ENCODE peak calls at places on chromosomes 1 and 21, in eight cellular contexts. One of them, this sample, is unnamed.

GRCh38 chr1:10557714-10558113 is 83.0 kb downstream of the PEX14 start:
- DNase-seq in A549: no peak
- DNase-seq in ovary: no peak
- DNase-seq in stomach: no peak
- DNase-seq in upper lobe of left lung: no peak
- DNase-seq in esophagus muscularis mucosa: no peak
- DNase-seq in K562: no peak
- DNase-seq in transverse colon: no peak
- DNase-seq in this sample: no peak

GRCh38 chr1:212302745-212303383 is 17.7 kb downstream of the PPP2R5A start:
- DNase-seq in esophagus muscularis mucosa: no peak
- DNase-seq in stomach: no peak
- DNase-seq in transverse colon: no peak
- DNase-seq in A549: no peak
- DNase-seq in upper lobe of left lung: no peak
- DNase-seq in K562: no peak
- DNase-seq in ovary: no peak
- DNase-seq in this sample: no peak

GRCh38 chr1:229664133-229664689 is 38.2 kb downstream of the URB2 start:
- DNase-seq in ovary: no peak
- DNase-seq in transverse colon: peak
- DNase-seq in stomach: peak
- DNase-seq in K562: no peak
- DNase-seq in A549: no peak
- DNase-seq in esophagus muscularis mucosa: no peak
- DNase-seq in upper lobe of left lung: peak
- DNase-seq in this sample: no peak

GRCh38 chr1:230320804-230321203 is 105.3 kb downstream of the PGBD5 start:
- DNase-seq in stomach: no peak
- DNase-seq in ovary: no peak
- DNase-seq in A549: no peak
- DNase-seq in K562: no peak
- DNase-seq in transverse colon: no peak
- DNase-seq in esophagus muscularis mucosa: no peak
- DNase-seq in upper lobe of left lung: no peak
- DNase-seq in this sample: no peak

GRCh38 chr1:7659514-7659913 is 111.6 kb upstream of the VAMP3 start:
- DNase-seq in transverse colon: no peak
- DNase-seq in K562: no peak
- DNase-seq in upper lobe of left lung: no peak
- DNase-seq in esophagus muscularis mucosa: no peak
- DNase-seq in A549: no peak
- DNase-seq in ovary: no peak
- DNase-seq in stomach: no peak
- DNase-seq in this sample: no peak

GRCh38 chr1:192747942-192748341 is 60.9 kb upstream of the RGS2 start:
- DNase-seq in esophagus muscularis mucosa: no peak
- DNase-seq in K562: no peak
- DNase-seq in upper lobe of left lung: no peak
- DNase-seq in transverse colon: no peak
- DNase-seq in A549: peak
- DNase-seq in ovary: no peak
- DNase-seq in stomach: no peak
- DNase-seq in this sample: no peak

GRCh38 chr1:97640677-97641076 is 280.2 kb downstream of the DPYD start:
- DNase-seq in esophagus muscularis mucosa: no peak
- DNase-seq in K562: no peak
- DNase-seq in stomach: no peak
- DNase-seq in transverse colon: no peak
- DNase-seq in ovary: no peak
- DNase-seq in upper lobe of left lung: no peak
- DNase-seq in A549: no peak
- DNase-seq in this sample: no peak

GRCh38 chr1:104760017-104760416 is 1010.3 kb downstream of the AMY1C start:
- DNase-seq in stomach: no peak
- DNase-seq in esophagus muscularis mucosa: no peak
- DNase-seq in transverse colon: no peak
- DNase-seq in K562: no peak
- DNase-seq in A549: no peak
- DNase-seq in ovary: no peak
- DNase-seq in upper lobe of left lung: no peak
- DNase-seq in this sample: no peak

GRCh38 chr1:64107041-64107440 is 96.4 kb upstream of the UBE2U start:
- DNase-seq in upper lobe of left lung: no peak
- DNase-seq in A549: no peak
- DNase-seq in transverse colon: no peak
- DNase-seq in K562: no peak
- DNase-seq in esophagus muscularis mucosa: no peak
- DNase-seq in ovary: no peak
- DNase-seq in stomach: no peak
- DNase-seq in this sample: no peak

GRCh38 chr21:39317134-39318090 is 4.0 kb upstream of the BRWD1 start:
- DNase-seq in A549: no peak
- DNase-seq in ovary: no peak
- DNase-seq in esophagus muscularis mucosa: no peak
- DNase-seq in K562: peak
- DNase-seq in transverse colon: no peak
- DNase-seq in upper lobe of left lung: peak
- DNase-seq in stomach: no peak
- DNase-seq in this sample: no peak

GRCh38 chr1:238752332-238752731 is 634.0 kb upstream of the CHRM3 start:
- DNase-seq in K562: no peak
- DNase-seq in A549: no peak
- DNase-seq in ovary: no peak
- DNase-seq in upper lobe of left lung: no peak
- DNase-seq in esophagus muscularis mucosa: no peak
- DNase-seq in transverse colon: no peak
- DNase-seq in stomach: no peak
- DNase-seq in this sample: no peak

GRCh38 chr1:99843760-99844159 is 6.4 kb upstream of the AGL start:
- DNase-seq in ovary: no peak
- DNase-seq in K562: no peak
- DNase-seq in A549: no peak
- DNase-seq in esophagus muscularis mucosa: no peak
- DNase-seq in stomach: no peak
- DNase-seq in transverse colon: no peak
- DNase-seq in upper lobe of left lung: no peak
- DNase-seq in this sample: no peak

GRCh38 chr1:30789388-30790255 is 32.0 kb upstream of the LAPTM5 start:
- DNase-seq in K562: no peak
- DNase-seq in upper lobe of left lung: no peak
- DNase-seq in transverse colon: no peak
- DNase-seq in stomach: no peak
- DNase-seq in A549: no peak
- DNase-seq in ovary: no peak
- DNase-seq in esophagus muscularis mucosa: no peak
- DNase-seq in this sample: no peak

GRCh38 chr1:187203257-187203656 is 374.5 kb downstream of the PLA2G4A start:
- DNase-seq in esophagus muscularis mucosa: no peak
- DNase-seq in ovary: no peak
- DNase-seq in K562: no peak
- DNase-seq in upper lobe of left lung: no peak
- DNase-seq in transverse colon: no peak
- DNase-seq in A549: peak
- DNase-seq in stomach: no peak
- DNase-seq in this sample: no peak

GRCh38 chr1:14681182-14681581 is 82.7 kb downstream of the KAZN start:
- DNase-seq in stomach: no peak
- DNase-seq in esophagus muscularis mucosa: no peak
- DNase-seq in upper lobe of left lung: no peak
- DNase-seq in K562: no peak
- DNase-seq in transverse colon: no peak
- DNase-seq in ovary: no peak
- DNase-seq in A549: no peak
- DNase-seq in this sample: no peak

GRCh38 chr1:244209955-244210354 is 158.9 kb downstream of the ZBTB18 start:
- DNase-seq in ovary: no peak
- DNase-seq in upper lobe of left lung: no peak
- DNase-seq in stomach: no peak
- DNase-seq in K562: no peak
- DNase-seq in A549: no peak
- DNase-seq in transverse colon: no peak
- DNase-seq in esophagus muscularis mucosa: no peak
- DNase-seq in this sample: no peak

GRCh38 chr1:234320549-234320948 is 52.7 kb upstream of the COA6 start:
- DNase-seq in A549: no peak
- DNase-seq in stomach: no peak
- DNase-seq in transverse colon: no peak
- DNase-seq in ovary: no peak
- DNase-seq in K562: no peak
- DNase-seq in upper lobe of left lung: no peak
- DNase-seq in esophagus muscularis mucosa: no peak
- DNase-seq in this sample: no peak

GRCh38 chr21:34536820-34537219 is 24.8 kb upstream of the KCNE1 start:
- DNase-seq in upper lobe of left lung: no peak
- DNase-seq in ovary: no peak
- DNase-seq in A549: no peak
- DNase-seq in transverse colon: no peak
- DNase-seq in esophagus muscularis mucosa: no peak
- DNase-seq in stomach: no peak
- DNase-seq in K562: no peak
- DNase-seq in this sample: no peak
- TF ChIP-seq CTCF in upper lobe of left lung: no peak
- TF ChIP-seq CTCF in ovary: no peak
- TF ChIP-seq CTCF in A549: no peak
- TF ChIP-seq CTCF in transverse colon: no peak
- TF ChIP-seq CTCF in esophagus muscularis mucosa: no peak
- TF ChIP-seq CTCF in stomach: no peak
- TF ChIP-seq CTCF in K562: no peak
- TF ChIP-seq CTCF in this sample: no peak

GRCh38 chr1:201561195-201561564 is 22.3 kb downstream of the NAV1 start:
- DNase-seq in K562: no peak
- DNase-seq in esophagus muscularis mucosa: no peak
- DNase-seq in A549: no peak
- DNase-seq in stomach: no peak
- DNase-seq in transverse colon: no peak
- DNase-seq in ovary: no peak
- DNase-seq in upper lobe of left lung: no peak
- DNase-seq in this sample: no peak

GRCh38 chr1:201560328-201561194 is 21.6 kb downstream of the NAV1 start:
- DNase-seq in esophagus muscularis mucosa: no peak
- DNase-seq in K562: no peak
- DNase-seq in ovary: no peak
- DNase-seq in upper lobe of left lung: no peak
- DNase-seq in transverse colon: no peak
- DNase-seq in stomach: no peak
- DNase-seq in A549: no peak
- DNase-seq in this sample: no peak

GRCh38 chr1:201557572-201557958 is 18.6 kb downstream of the NAV1 start:
- DNase-seq in upper lobe of left lung: no peak
- DNase-seq in transverse colon: no peak
- DNase-seq in K562: no peak
- DNase-seq in esophagus muscularis mucosa: no peak
- DNase-seq in ovary: no peak
- DNase-seq in A549: no peak
- DNase-seq in stomach: no peak
- DNase-seq in this sample: no peak

GRCh38 chr1:201561604-201562003 is 22.7 kb downstream of the NAV1 start:
- DNase-seq in transverse colon: no peak
- DNase-seq in A549: no peak
- DNase-seq in ovary: no peak
- DNase-seq in K562: no peak
- DNase-seq in esophagus muscularis mucosa: no peak
- DNase-seq in upper lobe of left lung: no peak
- DNase-seq in stomach: no peak
- DNase-seq in this sample: no peak

GRCh38 chr1:201559679-201560162 is 20.8 kb downstream of the NAV1 start:
- DNase-seq in upper lobe of left lung: peak
- DNase-seq in ovary: peak
- DNase-seq in K562: peak
- DNase-seq in esophagus muscularis mucosa: no peak
- DNase-seq in transverse colon: peak
- DNase-seq in stomach: peak
- DNase-seq in A549: peak
- DNase-seq in this sample: peak
- TF ChIP-seq EP300 in upper lobe of left lung: no peak
- TF ChIP-seq EP300 in ovary: no peak
- TF ChIP-seq EP300 in K562: peak
- TF ChIP-seq EP300 in esophagus muscularis mucosa: no peak
- TF ChIP-seq EP300 in transverse colon: no peak
- TF ChIP-seq EP300 in stomach: no peak
- TF ChIP-seq EP300 in A549: no peak
- TF ChIP-seq EP300 in this sample: peak

GRCh38 chr1:45843474-45843905 is 40.1 kb downstream of the MAST2 start:
- DNase-seq in transverse colon: no peak
- DNase-seq in K562: no peak
- DNase-seq in ovary: no peak
- DNase-seq in esophagus muscularis mucosa: no peak
- DNase-seq in A549: peak
- DNase-seq in stomach: no peak
- DNase-seq in upper lobe of left lung: no peak
- DNase-seq in this sample: no peak
- TF ChIP-seq CTCF in transverse colon: no peak
- TF ChIP-seq CTCF in K562: no peak
- TF ChIP-seq CTCF in ovary: no peak
- TF ChIP-seq CTCF in esophagus muscularis mucosa: peak
- TF ChIP-seq CTCF in A549: peak
- TF ChIP-seq CTCF in stomach: no peak
- TF ChIP-seq CTCF in upper lobe of left lung: no peak
- TF ChIP-seq CTCF in this sample: peak

DNA sequence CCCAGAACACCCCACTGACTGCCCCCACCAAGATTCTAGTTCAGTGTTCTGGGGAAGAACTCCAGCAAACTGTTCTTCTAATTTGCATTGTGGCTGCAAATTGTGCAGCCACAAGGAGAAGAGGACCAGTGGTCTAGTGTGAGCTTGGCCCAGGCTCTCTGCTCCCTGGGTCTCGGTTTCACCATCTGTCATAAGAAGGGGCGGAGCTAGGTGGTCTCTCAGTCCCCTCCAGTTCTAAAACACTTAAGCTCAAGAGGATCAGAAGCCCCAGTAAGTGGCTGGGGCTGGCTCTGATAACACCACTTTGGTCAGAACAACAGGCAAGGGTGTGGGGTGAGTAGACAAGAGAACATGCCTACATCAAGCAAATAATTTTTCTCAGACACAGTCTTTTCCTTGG is 99.9 kb downstream of the BEND5 start:
- DNase-seq in upper lobe of left lung: no peak
- DNase-seq in K562: no peak
- DNase-seq in A549: no peak
- DNase-seq in esophagus muscularis mucosa: no peak
- DNase-seq in transverse colon: peak
- DNase-seq in stomach: no peak
- DNase-seq in ovary: no peak
- DNase-seq in this sample: no peak
- TF ChIP-seq EP300 in upper lobe of left lung: no peak
- TF ChIP-seq EP300 in K562: no peak
- TF ChIP-seq EP300 in A549: no peak
- TF ChIP-seq EP300 in esophagus muscularis mucosa: no peak
- TF ChIP-seq EP300 in transverse colon: no peak
- TF ChIP-seq EP300 in stomach: no peak
- TF ChIP-seq EP300 in ovary: no peak
- TF ChIP-seq EP300 in this sample: no peak